ENCODE peak calls at places on chromosomes 3 and 15, in four cellular contexts. H is T-helper 2 cell, N is right cardiac atrium, E is ovary. C is an unnamed sample.
A peak's percentile ranks its signal among the peaks of the same experiment; 100 is the strongest.

GRCh38 chr15:22888120-22888859 is 49.8 kb downstream of the NIPA2 start:
- DNase-seq in H (no peak), N (no peak), E (no peak), C (no peak)

GRCh38 chr3:20668411-20668810 is 482.4 kb upstream of the SGO1 start:
- DNase-seq in H (no peak), N (no peak), E (no peak), C (no peak)

GRCh38 chr3:86990734-86991481 is at the start of gene VGLL3:
- DNase-seq in H (no peak), N (peak; percentile 92), E (peak; percentile 85), C (no peak)

GRCh38 chr3:179671709-179672337 is 19.0 kb downstream of the USP13 start:
- DNase-seq in H (no peak), N (no peak), E (no peak), C (no peak)

GRCh38 chr15:64122444-64122843 is 26.7 kb downstream of the SNX1 start:
- DNase-seq in H (no peak), N (no peak), E (no peak), C (no peak)

GRCh38 chr3:59320080-59320479 is 270.3 kb upstream of the CFAP20DC start:
- DNase-seq in H (no peak), N (no peak), E (no peak), C (no peak)

GRCh38 chr15:67832031-67832551 is 6.8 kb downstream of the SKOR1 start:
- DNase-seq in H (no peak), N (no peak), E (no peak), C (peak; percentile 51)

GRCh38 chr3:12556243-12556722 is 604 bp upstream of the MKRN2 start:
- DNase-seq in H (no peak), N (no peak), E (no peak), C (no peak)

GRCh38 chr3:48426944-48427629 is 2.8 kb downstream of the PLXNB1 start:
- DNase-seq in H (no peak), N (peak; percentile 66), E (no peak), C (no peak)

GRCh38 chr15:62603757-62604156 is 438.7 kb upstream of the C2CD4B start:
- DNase-seq in H (no peak), N (no peak), E (no peak), C (no peak)

GRCh38 chr15:25690673-25691543 is 172.2 kb downstream of the ATP10A start:
- DNase-seq in H (no peak), N (no peak), E (no peak), C (no peak)

GRCh38 chr3:160675566-160676124 is 1.3 kb upstream of the ARL14 start:
- DNase-seq in H (no peak), N (no peak), E (no peak), C (no peak)

GRCh38 chr3:33008282-33008681 is 56.8 kb downstream of the CCR4 start:
- DNase-seq in H (peak; percentile 29), N (no peak), E (no peak), C (no peak)

GRCh38 chr3:179330438-179330837 is 7.6 kb downstream of the ZNF639 start:
- DNase-seq in H (no peak), N (no peak), E (no peak), C (no peak)

GRCh38 chr15:66631616-66632263 is 65.9 kb upstream of the LCTL start:
- DNase-seq in H (no peak), N (peak; percentile 80), E (no peak), C (no peak)

GRCh38 chr3:37969601-37970100 is 20.9 kb upstream of the VILL start:
- DNase-seq in H (no peak), N (peak; percentile 80), E (no peak), C (no peak)

GRCh38 chr15:38524156-38524555 is 40.5 kb downstream of the RASGRP1 start:
- DNase-seq in H (no peak), N (no peak), E (no peak), C (no peak)

GRCh38 chr15:38698215-38698614 is 133.6 kb upstream of the RASGRP1 start:
- DNase-seq in H (peak; percentile 18), N (no peak), E (no peak), C (no peak)

GRCh38 chr3:156274791-156275190 is 154.4 kb downstream of the KCNAB1 start:
- DNase-seq in H (no peak), N (no peak), E (no peak), C (no peak)

GRCh38 chr3:23671901-23672589 is 133.7 kb upstream of the UBE2E1 start:
- DNase-seq in H (no peak), N (peak; percentile 70), E (peak; percentile 28), C (no peak)

GRCh38 chr15:100276519-100276918 is 65.3 kb downstream of the ADAMTS17 start:
- DNase-seq in H (no peak), N (no peak), E (no peak), C (no peak)

GRCh38 chr15:100336061-100336460 is 5.7 kb downstream of the ADAMTS17 start:
- DNase-seq in H (no peak), N (no peak), E (no peak), C (no peak)

GRCh38 chr3:40899286-40899712 is 300.0 kb upstream of the CTNNB1 start:
- DNase-seq in H (no peak), N (no peak), E (no peak), C (no peak)

GRCh38 chr15:62124953-62125263 is 40.2 kb downstream of the C2CD4B start:
- DNase-seq in H (no peak), N (no peak), E (no peak), C (no peak)

GRCh38 chr3:197798863-197799262 is 7.8 kb downstream of the LRCH3 start:
- DNase-seq in H (no peak), N (no peak), E (no peak), C (no peak)

GRCh38 chr3:108862865-108863798 is 40.5 kb downstream of the TRAT1 start:
- DNase-seq in H (no peak), N (no peak), E (no peak), C (no peak)

GRCh38 chr3:118936811-118937210 is 97.8 kb downstream of the IGSF11 start:
- DNase-seq in H (no peak), N (no peak), E (no peak), C (no peak)

GRCh38 chr3:10867384-10867783 is 51.4 kb downstream of the SLC6A11 start:
- DNase-seq in H (no peak), N (no peak), E (no peak), C (no peak)

GRCh38 chr3:38805765-38806386 is 10.1 kb downstream of the SCN10A start:
- DNase-seq in H (no peak), N (peak; percentile 50), E (no peak), C (peak; percentile 5)

GRCh38 chr3:90007786-90008499 is 900.5 kb downstream of the EPHA3 start:
- DNase-seq in H (no peak), N (peak; percentile 46), E (no peak), C (no peak)

GRCh38 chr3:40310690-40311089 is 1.2 kb downstream of the EIF1B start:
- DNase-seq in H (no peak), N (no peak), E (no peak), C (no peak)

GRCh38 chr3:143010024-143010423 is 8.7 kb downstream of the U2SURP start:
- DNase-seq in H (no peak), N (no peak), E (no peak), C (no peak)

GRCh38 chr3:177547953-177548352 is 350.7 kb upstream of the TBL1XR1 start:
- DNase-seq in H (no peak), N (no peak), E (no peak), C (no peak)

GRCh38 chr3:197611255-197611654 is 55.5 kb upstream of the BDH1 start:
- DNase-seq in H (no peak), N (no peak), E (no peak), C (no peak)

GRCh38 chr3:38019658-38020341 is 9.6 kb downstream of the PLCD1 start:
- DNase-seq in H (no peak), N (no peak), E (peak; percentile 44), C (no peak)

GRCh38 chr15:37053070-37053653 is 47.2 kb downstream of the MEIS2 start:
- DNase-seq in H (no peak), N (no peak), E (no peak), C (no peak)

GRCh38 chr3:143821862-143822261 is 26.4 kb downstream of the SLC9A9 start:
- DNase-seq in H (no peak), N (no peak), E (no peak), C (no peak)

C was measured in stimulated activated effector memory CD8-positive, alpha-beta T cell treated with anti-CD3 and anti-CD28 coated beads, Interleukin-12 subunit alpha, Interleukin-12 subunit beta, amount 100 ng/mL, for 72 hours.